ENCODE peak calls at places on chromosome 9, in nine cellular contexts. B, K, H, S, N, R, L, E and Z are unnamed samples.

GRCh38 chr9:80649001-80649420 is 1040.3 kb downstream of the TLE1 start:
- DNase-seq in L (peak; percentile 67), K (no peak), E (no peak), N (peak; percentile 85), S (no peak), B (no peak), R (peak; percentile 53), H (no peak), Z (peak; percentile 96)

GRCh38 chr9:89025538-89025937 is 34.3 kb downstream of the S1PR3 start:
- DNase-seq in H (no peak), E (no peak), K (no peak), R (no peak), L (no peak), B (no peak), N (no peak), S (no peak), Z (peak; percentile 48)

GRCh38 chr9:26131891-26132290 is 453.6 kb upstream of the TUSC1 start:
- DNase-seq in E (no peak), L (peak; percentile 27), R (no peak), S (no peak), K (no peak), H (no peak), N (peak; percentile 81), B (no peak), Z (peak; percentile 12)

GRCh38 chr9:14320272-14321245 is 6.6 kb upstream of the NFIB start:
- DNase-seq in K (no peak), L (peak; percentile 96), B (no peak), H (no peak), E (no peak), R (peak; percentile 81), N (peak; percentile 90), S (no peak), Z (peak; percentile 98)

GRCh38 chr9:38318755-38319495 is 73.6 kb upstream of the ALDH1B1 start:
- DNase-seq in E (no peak), S (no peak), H (no peak), L (no peak), N (peak; percentile 58), B (peak; percentile 9), R (no peak), K (no peak), Z (peak; percentile 18)

GRCh38 chr9:4936823-4937222 is 48.2 kb upstream of the JAK2 start:
- DNase-seq in E (no peak), R (no peak), B (peak; percentile 57), L (no peak), H (no peak), N (no peak), S (no peak), K (no peak), Z (no peak)

GRCh38 chr9:114117614-114117995 is 18.5 kb upstream of the KIF12 start:
- DNase-seq in B (no peak), N (no peak), H (no peak), L (no peak), S (no peak), E (no peak), K (no peak), R (no peak), Z (no peak)

GRCh38 chr9:25602366-25603044 is 75.7 kb downstream of the TUSC1 start:
- DNase-seq in K (no peak), L (no peak), S (no peak), R (no peak), B (no peak), E (no peak), N (no peak), H (no peak), Z (no peak)

GRCh38 chr9:93267091-93267541 is 83.2 kb downstream of the WNK2 start:
- DNase-seq in L (no peak), N (no peak), H (no peak), K (peak; percentile 46), E (no peak), B (no peak), R (no peak), S (no peak), Z (no peak)

GRCh38 chr9:86713970-86714369 is 233.3 kb downstream of the GAS1 start:
- DNase-seq in B (no peak), L (no peak), S (no peak), R (no peak), K (no peak), H (no peak), N (no peak), E (no peak), Z (no peak)

GRCh38 chr9:76701441-76702031 is 62.7 kb upstream of the PCA3 start:
- DNase-seq in N (no peak), H (no peak), S (no peak), K (no peak), E (no peak), L (no peak), R (peak; percentile 90), B (no peak), Z (peak; percentile 87)

GRCh38 chr9:76905984-76906861 is at the start of gene PRUNE2:
- DNase-seq in N (peak; percentile 72), E (no peak), H (peak; percentile 87), K (peak; percentile 62), L (peak; percentile 78), R (peak; percentile 19), B (peak; percentile 36), S (peak; percentile 93), Z (peak; percentile 85)

GRCh38 chr9:34545497-34545896 is 22.7 kb upstream of the ENHO start:
- DNase-seq in B (no peak), E (no peak), L (no peak), S (no peak), K (no peak), N (no peak), H (no peak), R (no peak), Z (no peak)

GRCh38 chr9:107336718-107337360 is 53.8 kb downstream of the RAD23B start:
- DNase-seq in S (no peak), R (peak; percentile 30), B (no peak), L (no peak), N (no peak), H (no peak), K (no peak), E (no peak), Z (peak; percentile 59)

GRCh38 chr9:76643399-76644117 is 120.7 kb upstream of the PCA3 start:
- DNase-seq in N (no peak), R (no peak), E (no peak), L (no peak), H (no peak), B (no peak), S (peak; percentile 13), K (no peak), Z (no peak)

GRCh38 chr9:105678163-105678562 is 15.9 kb downstream of the TAL2 start:
- DNase-seq in L (no peak), H (no peak), R (no peak), E (no peak), K (no peak), N (no peak), B (no peak), S (no peak), Z (no peak)

GRCh38 chr9:136729926-136730325 is 12.8 kb downstream of the LCN10 start:
- DNase-seq in H (no peak), S (no peak), N (no peak), E (no peak), L (no peak), R (no peak), B (no peak), K (no peak), Z (no peak)

GRCh38 chr9:133876836-133877235 is 115.3 kb downstream of the VAV2 start:
- DNase-seq in H (no peak), R (no peak), E (no peak), K (no peak), B (no peak), S (no peak), N (no peak), L (no peak), Z (no peak)

GRCh38 chr9:95494022-95494415 is 22.8 kb downstream of the PTCH1 start:
- DNase-seq in H (peak; percentile 91), K (no peak), S (no peak), B (no peak), R (no peak), E (no peak), N (no peak), L (no peak), Z (no peak)

GRCh38 chr9:94760646-94761045 is 34.1 kb downstream of the AOPEP start:
- DNase-seq in S (no peak), K (no peak), R (no peak), N (no peak), L (no peak), H (no peak), B (no peak), E (no peak), Z (no peak)

GRCh38 chr9:108282872-108283271 is 572.9 kb downstream of the ACTL7B start:
- DNase-seq in S (no peak), E (no peak), B (no peak), L (no peak), R (no peak), N (no peak), K (no peak), H (no peak), Z (no peak)

GRCh38 chr9:131503626-131504465 is 1.1 kb downstream of the POMT1 start:
- DNase-seq in H (no peak), B (peak; percentile 89), S (peak; percentile 29), N (peak; percentile 62), L (no peak), E (no peak), K (no peak), R (no peak), Z (peak; percentile 16)

GRCh38 chr9:127457191-127457878 is 6.0 kb downstream of the LRSAM1 start:
- DNase-seq in N (no peak), H (no peak), S (peak; percentile 31), R (no peak), L (no peak), K (no peak), E (no peak), B (no peak), Z (no peak)

GRCh38 chr9:92984976-92985375 is 37.7 kb downstream of the FGD3 start:
- DNase-seq in L (no peak), H (no peak), S (no peak), K (no peak), R (no peak), B (no peak), N (no peak), E (no peak), Z (no peak)

GRCh38 chr9:110217656-110218099 is 9.7 kb upstream of the C9orf152 start:
- DNase-seq in H (peak; percentile 33), N (peak; percentile 61), K (no peak), E (no peak), S (no peak), R (no peak), B (no peak), L (peak; percentile 15), Z (peak; percentile 49)

GRCh38 chr9:77435688-77436087 is 212.4 kb downstream of the GNA14 start:
- DNase-seq in E (no peak), B (no peak), R (no peak), S (no peak), K (no peak), H (no peak), L (peak; percentile 20), N (no peak), Z (peak; percentile 32)

GRCh38 chr9:132008871-132009812 is 70.5 kb downstream of the MED27 start:
- DNase-seq in L (no peak), N (no peak), K (no peak), B (no peak), R (no peak), H (peak; percentile 8), S (no peak), E (no peak), Z (peak; percentile 37)

GRCh38 chr9:114972510-114972909 is 42.1 kb upstream of the TNFSF8 start:
- DNase-seq in B (no peak), N (no peak), H (no peak), E (no peak), R (no peak), L (no peak), S (no peak), K (no peak), Z (no peak)

GRCh38 chr9:132401791-132402190 is 4.8 kb downstream of the TTF1 start:
- DNase-seq in L (no peak), K (no peak), E (no peak), B (no peak), S (no peak), N (no peak), R (no peak), H (no peak), Z (no peak)

GRCh38 chr9:136345281-136346156 is 18.0 kb downstream of the DNLZ start:
- DNase-seq in K (peak; percentile 85), E (no peak), R (no peak), L (no peak), H (no peak), S (peak; percentile 79), B (no peak), N (peak; percentile 69), Z (peak; percentile 34)

GRCh38 chr9:86800681-86801080 is 146.6 kb downstream of the GAS1 start:
- DNase-seq in R (no peak), N (no peak), E (no peak), B (no peak), K (no peak), L (no peak), H (no peak), S (no peak), Z (no peak)